ENCODE peak calls at places on chromosome 9, in seven cellular contexts. F is CD4-positive, alpha-beta T cell; Y is Peyer's patch; J is tibial artery; U is Caco-2; A is left lung; R is dorsolateral prefrontal cortex. D is an unnamed sample.

GRCh38 chr9:128072144-128073021 is 4.4 kb downstream of the SLC25A25 start:
- DNase-seq in F (peak; percentile 39), Y (peak; percentile 92), J (peak; percentile 94), U (no peak), A (peak; percentile 89), R (no peak), D (peak; percentile 43)

GRCh38 chr9:127959841-127960409 is 20.9 kb downstream of the EEIG1 start:
- DNase-seq in F (no peak), Y (no peak), J (no peak), U (no peak), A (no peak), R (no peak), D (no peak)

GRCh38 chr9:79799691-79800345 is 228.1 kb downstream of the TLE4 start:
- DNase-seq in F (no peak), Y (no peak), J (no peak), U (no peak), A (peak; percentile 41), R (no peak), D (peak; percentile 6)

GRCh38 chr9:93435386-93435785 is 16.1 kb upstream of the FAM120A start:
- DNase-seq in F (no peak), Y (no peak), J (no peak), U (no peak), A (no peak), R (no peak), D (no peak)

GRCh38 chr9:72882117-72882775 is 70.6 kb downstream of the ALDH1A1 start:
- DNase-seq in F (no peak), Y (no peak), J (peak; percentile 79), U (no peak), A (no peak), R (peak; percentile 41), D (no peak)

GRCh38 chr9:88534456-88535225 is at the start of gene NXNL2:
- DNase-seq in F (peak; percentile 33), Y (peak; percentile 67), J (peak; percentile 93), U (peak; percentile 91), A (peak; percentile 87), R (no peak), D (peak; percentile 83)

GRCh38 chr9:109912082-109912581 is 132.1 kb downstream of the PALM2AKAP2 start:
- DNase-seq in F (no peak), Y (no peak), J (no peak), U (no peak), A (no peak), R (no peak), D (no peak)

GRCh38 chr9:89619019-89619418 is 14.2 kb downstream of the GADD45G start:
- DNase-seq in F (no peak), Y (no peak), J (no peak), U (no peak), A (no peak), R (no peak), D (no peak)

GRCh38 chr9:27856748-27857147 is 283.5 kb upstream of the C9orf72 start:
- DNase-seq in F (no peak), Y (no peak), J (no peak), U (no peak), A (no peak), R (no peak), D (no peak)

GRCh38 chr9:91056917-91057316 is 255.3 kb downstream of the SYK start:
- DNase-seq in F (no peak), Y (no peak), J (no peak), U (no peak), A (no peak), R (no peak), D (peak; percentile 15)

GRCh38 chr9:89054865-89055495 is 63.7 kb downstream of the S1PR3 start:
- DNase-seq in F (no peak), Y (no peak), J (no peak), U (no peak), A (no peak), R (no peak), D (no peak)

GRCh38 chr9:105858284-105858683 is 163.9 kb downstream of the TMEM38B start:
- DNase-seq in F (no peak), Y (no peak), J (no peak), U (no peak), A (no peak), R (no peak), D (no peak)

GRCh38 chr9:14313378-14313940 is 482 bp downstream of the NFIB start:
- DNase-seq in F (no peak), Y (no peak), J (no peak), U (no peak), A (no peak), R (no peak), D (peak; percentile 23)

GRCh38 chr9:137255448-137256114 is 454 bp downstream of the NELFB start:
- DNase-seq in F (no peak), Y (no peak), J (no peak), U (peak; percentile 76), A (no peak), R (no peak), D (no peak)

GRCh38 chr9:92266486-92266885 is 27.0 kb downstream of the IARS1 start:
- DNase-seq in F (no peak), Y (no peak), J (no peak), U (no peak), A (no peak), R (no peak), D (no peak)

GRCh38 chr9:116940614-116941215 is 253.6 kb downstream of the TRIM32 start:
- DNase-seq in F (no peak), Y (no peak), J (no peak), U (no peak), A (no peak), R (no peak), D (no peak)

GRCh38 chr9:105557804-105558610 is at the start of gene FKTN:
- DNase-seq in F (peak; percentile 73), Y (peak; percentile 95), J (peak; percentile 92), U (peak; percentile 91), A (peak; percentile 91), R (peak; percentile 92), D (peak; percentile 87)

GRCh38 chr9:104986096-104986495 is 58.1 kb upstream of the ABCA1 start:
- DNase-seq in F (no peak), Y (no peak), J (no peak), U (no peak), A (no peak), R (no peak), D (no peak)

GRCh38 chr9:99024959-99025358 is 80.0 kb upstream of the TGFBR1 start:
- DNase-seq in F (no peak), Y (no peak), J (no peak), U (no peak), A (no peak), R (no peak), D (peak; percentile 84)

GRCh38 chr9:79800578-79800977 is 228.8 kb downstream of the TLE4 start:
- DNase-seq in F (no peak), Y (no peak), J (no peak), U (no peak), A (no peak), R (no peak), D (no peak)

GRCh38 chr9:20551835-20552234 is 70.5 kb downstream of the MLLT3 start:
- DNase-seq in F (no peak), Y (no peak), J (no peak), U (peak; percentile 39), A (no peak), R (no peak), D (no peak)

GRCh38 chr9:123544007-123544827 is 188.2 kb downstream of the CRB2 start:
- DNase-seq in F (no peak), Y (peak; percentile 67), J (no peak), U (no peak), A (no peak), R (no peak), D (peak; percentile 10)

GRCh38 chr9:123360161-123361085 is 4.4 kb downstream of the CRB2 start:
- DNase-seq in F (peak; percentile 19), Y (peak; percentile 82), J (no peak), U (peak; percentile 98), A (peak; percentile 47), R (no peak), D (no peak)

GRCh38 chr9:128107971-128108783 is 19.4 kb downstream of the PTGES2 start:
- DNase-seq in F (no peak), Y (no peak), J (no peak), U (peak; percentile 33), A (no peak), R (no peak), D (no peak)

DNA sequence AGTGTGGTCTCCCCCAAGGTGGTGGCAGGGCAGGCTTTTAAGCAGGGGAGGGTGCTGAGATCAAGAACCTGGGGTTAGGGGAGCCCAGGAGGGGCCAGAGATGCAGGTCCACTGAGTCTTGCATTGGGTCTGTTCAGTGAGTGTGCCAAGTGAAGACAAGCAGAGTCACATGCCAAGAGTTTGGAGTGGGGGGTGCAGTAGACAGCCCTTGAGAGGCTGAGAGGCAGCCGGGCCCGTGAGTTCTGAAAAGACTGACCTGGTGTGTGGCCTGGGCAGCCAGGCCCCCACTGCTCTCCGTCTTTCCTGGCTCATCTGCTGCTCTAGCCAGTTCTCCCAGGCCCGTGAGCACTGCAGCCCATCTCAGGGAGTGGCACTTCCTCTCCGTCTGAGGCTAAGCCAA is 120.0 kb downstream of the DAB2IP start:
- DNase-seq in F (no peak), Y (no peak), J (peak; percentile 70), U (no peak), A (peak; percentile 29), R (no peak), D (no peak)
- TF ChIP-seq CTCF in F (no peak), Y (no peak), J (no peak), U (no peak), A (no peak), R (no peak), D (no peak)

GRCh38 chr9:132247942-132248341 is 86.1 kb downstream of the NTNG2 start:
- DNase-seq in F (no peak), Y (no peak), J (no peak), U (no peak), A (no peak), R (no peak), D (no peak)
- H3K27me3 ChIP-seq in F (peaks cover 6% of the 10 kb centered on the region), Y (no peaks in the 10 kb centered on the region), J (no peaks in the 10 kb centered on the region), U (no peaks in the 10 kb centered on the region), A (no peaks in the 10 kb centered on the region), R (no peaks in the 10 kb centered on the region), D (no peaks in the 10 kb centered on the region)

DNA sequence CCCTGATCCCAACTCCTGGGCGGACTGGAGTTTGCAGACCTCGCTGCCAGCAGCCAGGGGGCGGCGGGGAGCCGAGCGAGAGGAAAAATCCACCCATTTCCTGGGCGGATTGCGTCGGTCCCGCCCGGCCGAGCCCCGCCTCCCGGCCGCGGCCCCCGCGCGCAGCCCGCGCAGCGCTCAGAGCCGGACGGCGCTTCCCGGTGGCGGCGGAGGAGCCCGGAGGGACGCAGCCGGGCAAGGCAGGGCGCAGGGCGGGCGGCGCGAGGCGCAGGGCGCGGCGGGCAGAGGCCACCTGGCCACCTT is at the start of gene OLFM1:
- DNase-seq in F (no peak), Y (peak; percentile 67), J (peak; percentile 82), U (peak; percentile 65), A (peak; percentile 72), R (peak; percentile 88), D (peak; percentile 46)
- TF ChIP-seq CTCF in F (no peak), Y (no peak), J (peak; percentile 60), U (peak; percentile 34), A (peak; percentile 57), R (peak; percentile 53), D (peak; percentile 73)

GRCh38 chr9:131030239-131030977 is 21.4 kb downstream of the LAMC3 start:
- DNase-seq in F (no peak), Y (no peak), J (no peak), U (no peak), A (no peak), R (no peak), D (no peak)
- H3K27me3 ChIP-seq in F (no peaks in the 10 kb centered on the region), Y (no peaks in the 10 kb centered on the region), J (no peaks in the 10 kb centered on the region), U (no peaks in the 10 kb centered on the region), A (no peaks in the 10 kb centered on the region), R (no peaks in the 10 kb centered on the region), D (peaks cover 52% of the 10 kb centered on the region)

GRCh38 chr9:37333288-37333687 is 89.2 kb upstream of the GRHPR start:
- DNase-seq in F (no peak), Y (no peak), J (no peak), U (no peak), A (no peak), R (no peak), D (no peak)
- TF ChIP-seq CTCF in F (no peak), Y (no peak), J (no peak), U (peak; percentile 24), A (no peak), R (no peak), D (no peak)